ENCODE peak calls at places on chromosome X, in four cellular contexts. R is right atrium auricular region, I is mucosa of descending colon, O is choroid plexus epithelial cell. T is an unnamed sample.

GRCh38 chrX:70219938-70220764 is 14.3 kb upstream of the AWAT1 start:
- DNase-seq in O (peak; percentile 1), I (peak; percentile 32), R (no peak), T (peak; percentile 71)

GRCh38 chrX:55340896-55341433 is 76.2 kb upstream of the PAGE3 start:
- DNase-seq in R (no peak), O (no peak), I (no peak), T (no peak)

GRCh38 chrX:38799995-38800394 is 1.3 kb upstream of the MID1IP1 start:
- DNase-seq in R (no peak), I (no peak), O (peak; percentile 13), T (no peak)

GRCh38 chrX:54292755-54293154 is 65.1 kb downstream of the WNK3 start:
- DNase-seq in O (no peak), R (no peak), I (no peak), T (no peak)

GRCh38 chrX:65723706-65724105 is 56.3 kb downstream of the MSN start:
- DNase-seq in R (no peak), O (peak; percentile 42), I (no peak), T (no peak)

GRCh38 chrX:108091878-108092291 is 307 bp downstream of the ATG4A start:
- DNase-seq in I (no peak), O (no peak), R (no peak), T (peak; percentile 26)

GRCh38 chrX:9770319-9770718 is 4.7 kb upstream of the GPR143 start:
- DNase-seq in I (no peak), R (no peak), O (no peak), T (no peak)

GRCh38 chrX:131955099-131955777 is 67.9 kb upstream of the STK26 start:
- DNase-seq in R (no peak), O (no peak), I (no peak), T (no peak)

GRCh38 chrX:31423575-31424284 is 351.9 kb upstream of the FTHL17 start:
- DNase-seq in O (peak; percentile 80), R (no peak), I (no peak), T (peak; percentile 68)

GRCh38 chrX:6968231-6968630 is 179.3 kb upstream of the STS start:
- DNase-seq in R (no peak), O (no peak), I (no peak), T (no peak)

GRCh38 chrX:69466546-69466945 is 37.6 kb upstream of the NALF2 start:
- DNase-seq in R (no peak), I (no peak), O (no peak), T (no peak)

GRCh38 chrX:88613338-88613737 is 133.7 kb upstream of the CPXCR1 start:
- DNase-seq in R (no peak), I (no peak), O (peak; percentile 34), T (no peak)

GRCh38 chrX:19332983-19333382 is 10.7 kb upstream of the PDHA1 start:
- DNase-seq in I (no peak), O (peak; percentile 33), R (no peak), T (peak; percentile 68)

GRCh38 chrX:83512111-83512510 is 4.0 kb downstream of the POU3F4 start:
- DNase-seq in O (no peak), I (no peak), R (no peak), T (no peak)

DNA sequence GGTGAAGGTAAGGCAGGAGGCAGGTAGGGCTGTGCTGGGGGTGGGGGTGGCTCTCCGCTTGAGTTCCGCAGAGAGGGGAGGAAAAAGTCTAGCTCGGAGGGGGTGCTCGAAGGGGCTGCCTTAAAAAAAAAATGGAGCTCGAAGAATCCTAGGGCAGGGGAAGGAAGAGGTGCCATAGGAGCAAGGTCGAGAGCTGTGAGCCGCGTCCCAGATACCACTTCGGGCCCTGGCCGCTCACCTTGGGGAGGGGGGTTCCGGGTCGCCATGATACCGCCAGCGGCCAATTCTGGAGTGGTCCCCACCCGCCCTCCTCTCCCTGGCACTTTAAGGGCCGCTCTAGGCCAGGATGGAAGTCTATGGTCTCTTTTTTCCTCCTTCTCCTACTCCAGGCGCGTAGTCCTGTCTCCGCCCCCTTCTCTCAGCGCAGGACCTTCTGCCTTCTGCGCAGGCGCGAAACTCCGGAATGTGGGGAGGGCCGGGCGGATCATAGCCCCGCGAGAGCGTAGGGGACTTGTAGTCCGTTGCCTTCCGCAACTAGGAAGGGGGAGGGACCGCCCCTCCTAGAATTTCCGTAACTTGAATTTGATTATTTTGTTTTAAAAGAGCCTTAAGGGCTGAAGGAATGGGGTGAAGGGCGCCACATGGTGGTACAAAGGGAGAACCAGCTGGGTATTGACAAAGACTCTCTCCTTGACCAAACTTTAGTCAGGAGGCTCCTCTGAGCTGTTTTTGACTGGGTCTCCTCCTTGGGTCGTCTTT is at the start of gene FUNDC1:
- DNase-seq in O (peak; percentile 96), R (peak; percentile 93), I (peak; percentile 94), T (peak; percentile 91)
- TF ChIP-seq CTCF in O (peak; percentile 50), R (no peak), I (no peak), T (no peak)

GRCh38 chrX:151852294-151852693 is 60.4 kb upstream of the MAGEA4 start:
- DNase-seq in R (no peak), I (peak; percentile 22), O (no peak), T (no peak)
- TF ChIP-seq CTCF in R (no peak), I (no peak), O (no peak), T (no peak)

GRCh38 chrX:96182366-96182765 is 502.3 kb upstream of the DIAPH2 start:
- DNase-seq in R (no peak), I (peak; percentile 21), O (peak; percentile 45), T (no peak)
- TF ChIP-seq CTCF in R (no peak), I (no peak), O (peak; percentile 60), T (peak; percentile 35)

DNA sequence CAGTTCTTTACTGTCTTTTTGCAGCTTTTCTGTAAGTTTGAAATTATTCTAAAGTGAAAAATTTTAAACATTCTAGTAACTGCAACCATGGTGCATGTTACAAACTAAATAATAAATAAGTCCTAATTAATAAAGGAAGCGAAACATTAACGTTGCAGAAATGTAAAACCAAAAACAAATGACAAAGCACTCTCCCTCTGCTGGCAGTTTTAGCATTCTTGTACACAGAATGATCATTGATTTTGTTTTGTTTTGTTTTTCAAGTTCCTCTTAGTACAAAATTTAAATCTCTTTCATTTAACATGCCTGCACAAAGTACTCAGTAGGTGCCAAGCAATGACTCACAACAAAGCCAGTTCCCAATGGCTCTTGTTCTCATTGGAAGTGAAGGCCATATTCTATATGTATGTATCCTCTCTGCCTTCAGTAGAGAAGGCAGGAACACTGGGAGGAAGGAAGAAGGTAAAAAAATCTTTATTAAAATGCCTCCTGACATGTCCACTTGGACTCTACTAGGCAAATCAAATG is 13.7 kb upstream of the TMSB4X start:
- DNase-seq in O (peak; percentile 9), R (no peak), I (no peak), T (no peak)
- TF ChIP-seq CTCF in O (no peak), R (no peak), I (no peak), T (no peak)

GRCh38 chrX:74234829-74235228 is 69.2 kb upstream of the ZCCHC13 start:
- DNase-seq in O (peak; percentile 31), R (no peak), I (no peak), T (no peak)
- TF ChIP-seq CTCF in O (peak; percentile 18), R (no peak), I (no peak), T (no peak)

GRCh38 chrX:78964598-78964997 is 19.4 kb downstream of the P2RY10 start:
- DNase-seq in O (no peak), R (no peak), I (no peak), T (no peak)
- TF ChIP-seq CTCF in O (no peak), R (no peak), I (no peak), T (no peak)

DNA sequence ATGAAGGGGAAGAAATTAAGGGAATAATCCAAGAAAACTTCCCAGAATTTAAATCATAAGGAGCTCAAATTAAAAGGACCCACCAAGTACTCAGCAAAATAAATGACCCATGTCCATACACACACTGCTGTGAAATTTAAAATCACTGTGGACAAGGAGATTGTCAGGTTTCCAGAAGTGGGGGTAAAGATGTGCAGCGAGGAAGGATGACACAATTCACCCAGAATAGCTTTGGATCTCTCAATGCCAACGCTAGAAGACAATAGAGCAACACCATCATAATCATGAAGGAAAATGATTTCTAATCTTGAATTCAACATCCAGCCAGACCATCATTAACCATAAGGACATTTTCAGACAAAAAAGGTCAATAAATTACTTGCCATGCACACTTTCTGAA is 65.7 kb downstream of the CASK start:
- DNase-seq in R (no peak), I (no peak), O (no peak), T (no peak)
- TF ChIP-seq CTCF in R (no peak), I (no peak), O (no peak), T (no peak)

GRCh38 chrX:152821145-152821765 is 9.3 kb downstream of the CETN2 start:
- DNase-seq in R (no peak), O (peak; percentile 48), I (peak; percentile 34), T (peak; percentile 61)
- TF ChIP-seq CTCF in R (peak; percentile 34), O (peak; percentile 75), I (peak; percentile 25), T (peak; percentile 42)

T was measured in adrenal gland.